ENCODE peak calls at places on chromosomes 4 and X, in eight cellular contexts. W, A, Z, F, T, I, S and R are unnamed samples.

GRCh38 chr4:124754671-124755070 is 42.1 kb upstream of the ANKRD50 start:
- DNase-seq in I (no peak), S (no peak), F (no peak), T (no peak), W (no peak), Z (no peak), A (no peak), R (no peak)

GRCh38 chr4:3360741-3361140 is 67.9 kb downstream of the RGS12 start:
- DNase-seq in F (no peak), Z (no peak), I (no peak), T (no peak), W (no peak), A (no peak), S (no peak), R (no peak)

GRCh38 chrX:53287493-53288138 is 6.2 kb upstream of the IQSEC2 start:
- DNase-seq in S (peak; percentile 68), T (no peak), W (peak; percentile 41), Z (peak; percentile 63), F (no peak), I (peak; percentile 43), A (no peak), R (peak; percentile 7)

GRCh38 chr4:141654098-141654497 is 17.7 kb downstream of the IL15 start:
- DNase-seq in W (no peak), Z (no peak), F (no peak), A (no peak), I (no peak), S (peak; percentile 19), T (peak; percentile 16), R (no peak)

GRCh38 chr4:123578276-123579014 is 181.8 kb downstream of the SPRY1 start:
- DNase-seq in S (no peak), A (no peak), W (no peak), T (no peak), Z (no peak), I (no peak), F (no peak), R (no peak)

GRCh38 chr4:145266881-145267280 is 86.5 kb upstream of the OTUD4 start:
- DNase-seq in I (no peak), S (no peak), Z (no peak), A (no peak), T (no peak), F (no peak), W (no peak), R (no peak)

GRCh38 chr4:94515365-94515764 is 63.6 kb downstream of the PDLIM5 start:
- DNase-seq in I (no peak), T (no peak), S (no peak), W (no peak), F (no peak), Z (no peak), A (no peak), R (no peak)

GRCh38 chr4:163493643-163494359 is 689 bp upstream of the TMA16 start:
- DNase-seq in F (no peak), S (no peak), Z (no peak), A (no peak), W (no peak), I (no peak), T (no peak), R (no peak)

GRCh38 chrX:39899059-39899458 is 198.7 kb downstream of the BCOR start:
- DNase-seq in A (no peak), W (no peak), T (no peak), S (no peak), Z (no peak), F (no peak), I (no peak), R (no peak)

GRCh38 chr4:105399535-105400161 is 74.2 kb downstream of the PPA2 start:
- DNase-seq in T (no peak), S (peak; percentile 10), F (no peak), I (peak; percentile 67), A (no peak), W (no peak), Z (no peak), R (no peak)

GRCh38 chrX:136395271-136395670 is 92.5 kb upstream of the BRS3 start:
- DNase-seq in F (no peak), Z (no peak), W (no peak), A (no peak), T (no peak), S (no peak), I (no peak), R (no peak)

GRCh38 chr4:123444298-123444731 is 47.7 kb downstream of the SPRY1 start:
- DNase-seq in Z (no peak), T (peak; percentile 63), F (no peak), I (no peak), A (no peak), S (no peak), W (peak; percentile 38), R (no peak)

GRCh38 chr4:150302553-150302952 is 224.3 kb downstream of the DCLK2 start:
- DNase-seq in S (peak; percentile 73), W (no peak), T (no peak), I (peak; percentile 74), A (no peak), F (no peak), Z (no peak), R (no peak)

GRCh38 chr4:79237836-79238235 is 88.0 kb downstream of the NAA11 start:
- DNase-seq in I (no peak), W (no peak), F (no peak), A (no peak), S (no peak), T (no peak), Z (no peak), R (no peak)

GRCh38 chrX:139194571-139195280 is 335.8 kb upstream of the F9 start:
- DNase-seq in F (no peak), W (no peak), Z (peak; percentile 2), T (no peak), A (no peak), I (no peak), S (peak; percentile 55), R (no peak)

GRCh38 chrX:80285131-80285773 is 135.0 kb upstream of the TENT5D start:
- DNase-seq in S (peak; percentile 6), I (no peak), F (peak; percentile 2), T (peak; percentile 25), W (peak; percentile 11), A (no peak), Z (peak; percentile 39), R (no peak)

GRCh38 chr4:17038510-17039176 is 140.2 kb upstream of the LDB2 start:
- DNase-seq in S (no peak), Z (no peak), W (no peak), A (no peak), I (no peak), T (no peak), F (no peak), R (no peak)

GRCh38 chrX:109312757-109313156 is 169.1 kb downstream of the GUCY2F start:
- DNase-seq in T (no peak), Z (no peak), F (no peak), S (no peak), W (no peak), A (no peak), I (peak; percentile 4), R (no peak)

GRCh38 chr4:18630218-18631110 is 608.9 kb upstream of the LCORL start:
- DNase-seq in W (no peak), A (no peak), I (no peak), F (no peak), T (no peak), Z (no peak), S (no peak), R (no peak)

GRCh38 chrX:10932842-10933440 is 178.2 kb upstream of the HCCS start:
- DNase-seq in W (no peak), A (no peak), S (no peak), I (no peak), Z (no peak), F (no peak), T (no peak), R (no peak)

GRCh38 chrX:109537324-109537665 is 651 bp downstream of the NXT2 start:
- DNase-seq in F (peak; percentile 60), A (no peak), T (no peak), W (no peak), I (no peak), Z (no peak), S (no peak), R (no peak)

GRCh38 chrX:115892787-115893671 is 277.5 kb upstream of the AGTR2 start:
- DNase-seq in F (peak; percentile 54), Z (peak; percentile 51), A (no peak), I (peak; percentile 64), S (peak; percentile 89), W (peak; percentile 72), T (no peak), R (peak; percentile 41)

GRCh38 chr4:169115897-169116254 is 105.8 kb upstream of the CBR4 start:
- DNase-seq in A (no peak), Z (no peak), I (peak; percentile 83), F (no peak), S (peak; percentile 94), W (no peak), T (no peak), R (peak; percentile 32)

GRCh38 chr4:80201326-80202151 is 4.2 kb downstream of the PRDM8 start:
- DNase-seq in A (no peak), S (no peak), F (no peak), I (no peak), Z (peak; percentile 57), W (no peak), T (no peak), R (no peak)

GRCh38 chr4:104879854-104880253 is 266.8 kb upstream of the TET2 start:
- DNase-seq in Z (no peak), A (no peak), T (no peak), F (no peak), S (no peak), I (no peak), W (no peak), R (no peak)

GRCh38 chr4:82969414-82969813 is 41.2 kb downstream of the LIN54 start:
- DNase-seq in A (no peak), T (no peak), Z (no peak), F (no peak), W (no peak), S (no peak), I (no peak), R (no peak)